ENCODE peak calls at places on chromosomes 4 and X, in four cellular contexts. O is hippocampal formation, V is NCI-H1417, A is SJCRH30. M is an unnamed sample.

GRCh38 chrX:17553961-17554482 is 179.0 kb downstream of the NHS start:
- DNase-seq in V (no peak), A (no peak), O (no peak), M (no peak)

GRCh38 chr4:74970577-74970976 is 37.7 kb downstream of the PARM1 start:
- DNase-seq in A (no peak), V (no peak), O (no peak), M (no peak)

GRCh38 chr4:54320826-54321320 is 91.8 kb downstream of the PDGFRA start:
- DNase-seq in V (no peak), O (no peak), A (no peak), M (no peak)

GRCh38 chr4:76301068-76301774 is 5.3 kb upstream of the STBD1 start:
- DNase-seq in A (peak), O (no peak), V (peak), M (peak)

GRCh38 chrX:9885150-9885549 is 82.0 kb upstream of the CLDN34 start:
- DNase-seq in O (peak), V (peak), A (peak), M (peak)

GRCh38 chrX:153019166-153019565 is 25.2 kb upstream of the PNMA5 start:
- DNase-seq in A (no peak), V (no peak), O (no peak), M (no peak)

GRCh38 chr4:142379277-142380051 is 466.6 kb downstream of the INPP4B start:
- DNase-seq in V (no peak), O (no peak), A (peak), M (no peak)

GRCh38 chr4:1490906-1491629 is 84.8 kb upstream of the NKX1-1 start:
- DNase-seq in V (no peak), O (no peak), A (no peak), M (peak)

GRCh38 chrX:70046978-70047377 is 2.8 kb downstream of the AWAT2 start:
- DNase-seq in V (no peak), O (no peak), A (no peak), M (no peak)

GRCh38 chr4:138919094-138919936 is 96.3 kb upstream of the NOCT start:
- DNase-seq in V (peak), O (peak), A (peak), M (peak)